ENCODE peak calls at places on chromosomes 4 and X, in seven cellular contexts. R, V, O, N, K, C and Q are unnamed samples.
A peak's percentile ranks its signal among the peaks of the same experiment; 100 is the strongest.

GRCh38 chr4:35063171-35063570 is 1181.1 kb downstream of the ARAP2 start:
- DNase-seq in R (no peak), V (no peak), O (no peak), N (no peak), K (no peak), C (no peak), Q (no peak)

GRCh38 chrX:129523076-129524055 is at the start of gene SMARCA1:
- DNase-seq in R (peak; percentile 63), V (peak; percentile 24), O (no peak), N (peak; percentile 48), K (no peak), C (peak; percentile 28), Q (peak; percentile 71)

GRCh38 chrX:39705299-39705698 is 392.5 kb downstream of the BCOR start:
- DNase-seq in R (peak; percentile 91), V (peak; percentile 50), O (no peak), N (peak; percentile 60), K (no peak), C (peak; percentile 55), Q (no peak)

GRCh38 chrX:46326161-46326560 is 219.1 kb downstream of the ZNF674 start:
- DNase-seq in R (peak; percentile 30), V (no peak), O (no peak), N (no peak), K (no peak), C (no peak), Q (no peak)

GRCh38 chrX:106948641-106949040 is 28.4 kb downstream of the CLDN2 start:
- DNase-seq in R (no peak), V (no peak), O (no peak), N (no peak), K (no peak), C (no peak), Q (no peak)

GRCh38 chr4:127138586-127138985 is 494.2 kb upstream of the INTU start:
- DNase-seq in R (no peak), V (no peak), O (no peak), N (no peak), K (no peak), C (no peak), Q (no peak)

GRCh38 chrX:133258481-133258880 is 40.3 kb upstream of the TFDP3 start:
- DNase-seq in R (peak; percentile 67), V (no peak), O (no peak), N (no peak), K (no peak), C (no peak), Q (no peak)

GRCh38 chr4:180909279-180909678 is 1333.9 kb upstream of the TENM3 start:
- DNase-seq in R (peak; percentile 32), V (no peak), O (no peak), N (no peak), K (no peak), C (no peak), Q (no peak)

GRCh38 chr4:57148831-57149230 is 38.6 kb upstream of the IGFBP7 start:
- DNase-seq in R (peak; percentile 42), V (no peak), O (no peak), N (no peak), K (no peak), C (peak; percentile 59), Q (no peak)

GRCh38 chrX:32139463-32139862 is 1067.6 kb upstream of the FTHL17 start:
- DNase-seq in R (no peak), V (no peak), O (no peak), N (no peak), K (no peak), C (no peak), Q (no peak)

GRCh38 chrX:112832481-112833095 is 8.0 kb downstream of the AMOT start:
- DNase-seq in R (peak; percentile 19), V (peak; percentile 72), O (no peak), N (no peak), K (no peak), C (peak; percentile 30), Q (peak; percentile 59)

GRCh38 chr4:5773271-5773555 is 62.2 kb downstream of the EVC start:
- DNase-seq in R (peak; percentile 81), V (no peak), O (no peak), N (no peak), K (no peak), C (peak; percentile 85), Q (no peak)

GRCh38 chrX:120426599-120426998 is 42.5 kb downstream of the LAMP2 start:
- DNase-seq in R (peak; percentile 9), V (no peak), O (no peak), N (no peak), K (no peak), C (no peak), Q (no peak)

GRCh38 chrX:66018585-66019309 is 21.1 kb downstream of the VSIG4 start:
- DNase-seq in R (no peak), V (no peak), O (no peak), N (no peak), K (no peak), C (no peak), Q (no peak)

GRCh38 chrX:114058988-114059418 is 524.9 kb upstream of the HTR2C start:
- DNase-seq in R (no peak), V (peak; percentile 58), O (no peak), N (no peak), K (no peak), C (no peak), Q (no peak)

GRCh38 chrX:150696836-150697235 is 3.6 kb downstream of the MTMR1 start:
- DNase-seq in R (no peak), V (no peak), O (no peak), N (no peak), K (no peak), C (no peak), Q (no peak)

GRCh38 chr4:20313237-20314030 is 61.7 kb downstream of the SLIT2 start:
- DNase-seq in R (no peak), V (peak; percentile 18), O (no peak), N (no peak), K (peak; percentile 1), C (no peak), Q (peak; percentile 39)

GRCh38 chr4:113760094-113760851 is 1.3 kb downstream of the CAMK2D start:
- DNase-seq in R (peak; percentile 66), V (peak; percentile 55), O (no peak), N (peak; percentile 33), K (no peak), C (peak; percentile 19), Q (peak; percentile 40)

GRCh38 chr4:48812866-48813265 is 18.0 kb upstream of the OCIAD1 start:
- DNase-seq in R (no peak), V (no peak), O (no peak), N (no peak), K (no peak), C (no peak), Q (no peak)

GRCh38 chr4:78291277-78291676 is 234.2 kb downstream of the FRAS1 start:
- DNase-seq in R (no peak), V (no peak), O (no peak), N (no peak), K (no peak), C (no peak), Q (no peak)

GRCh38 chr4:78293348-78293747 is 236.2 kb downstream of the FRAS1 start:
- DNase-seq in R (peak; percentile 76), V (no peak), O (no peak), N (no peak), K (no peak), C (no peak), Q (no peak)

GRCh38 chr4:78292336-78292735 is 235.2 kb downstream of the FRAS1 start:
- DNase-seq in R (no peak), V (no peak), O (no peak), N (no peak), K (no peak), C (no peak), Q (no peak)

GRCh38 chr4:78296261-78296660 is 239.1 kb downstream of the FRAS1 start:
- DNase-seq in R (no peak), V (no peak), O (no peak), N (no peak), K (no peak), C (no peak), Q (no peak)

DNA sequence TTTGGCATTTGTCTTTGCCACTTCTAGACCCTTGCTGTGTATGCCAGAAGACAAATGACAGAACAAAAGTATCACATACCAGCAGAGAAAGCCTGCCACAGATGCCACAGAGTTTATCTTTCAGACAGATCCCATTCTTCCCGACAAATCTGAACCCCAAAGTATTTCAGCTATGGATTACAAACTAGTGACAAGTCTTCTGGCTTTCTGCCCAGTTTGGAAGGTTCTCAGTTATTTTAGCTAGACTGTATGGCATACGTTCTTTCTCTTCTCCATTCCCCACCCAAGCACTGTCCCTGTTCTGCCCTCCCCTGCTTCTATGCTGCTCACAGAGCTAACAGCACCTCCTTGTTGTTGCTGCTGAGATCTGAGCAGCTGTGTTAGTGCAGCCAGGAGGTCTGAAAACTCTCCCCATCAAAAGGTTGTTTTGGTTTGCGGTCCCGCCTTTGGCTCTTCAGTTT is 236.7 kb downstream of the FRAS1 start:
- DNase-seq in R (peak; percentile 90), V (no peak), O (no peak), N (no peak), K (no peak), C (peak; percentile 6), Q (no peak)
- TF ChIP-seq CTCF in R (no peak), V (no peak), O (no peak), N (no peak), K (no peak), C (no peak), Q (no peak)

DNA sequence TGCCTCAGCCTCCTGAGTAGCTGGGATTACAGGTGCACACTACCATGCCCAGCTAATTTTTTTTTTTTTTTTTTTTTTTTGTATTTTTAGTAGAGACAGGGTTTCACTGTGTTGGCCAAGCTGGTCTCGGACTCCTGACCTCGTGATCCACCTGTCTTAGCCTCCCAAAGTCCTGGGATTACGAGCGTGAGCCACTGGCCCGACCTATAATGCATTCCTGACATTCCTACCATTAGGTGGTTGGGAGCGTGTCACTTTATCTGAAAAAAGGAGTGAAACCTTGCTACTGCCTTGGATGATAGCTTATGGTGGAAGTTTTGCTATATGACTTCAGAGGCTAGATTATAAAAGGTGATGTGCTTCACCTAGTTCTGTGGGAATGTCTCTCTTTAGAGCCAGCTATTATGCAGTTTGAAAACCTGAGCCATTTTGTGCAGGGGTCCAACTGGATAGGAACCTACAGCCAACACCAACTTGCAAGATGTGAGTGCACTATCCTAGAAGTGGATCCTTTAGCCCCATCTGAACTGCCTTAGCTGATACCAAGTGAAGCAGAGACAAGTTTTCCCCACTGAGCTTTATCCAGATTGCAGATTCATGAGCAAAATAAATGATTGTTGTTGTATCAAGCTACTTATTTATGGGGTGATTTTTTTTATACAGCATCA is 29.9 kb upstream of the EMCN start:
- DNase-seq in R (no peak), V (no peak), O (no peak), N (no peak), K (no peak), C (no peak), Q (no peak)
- TF ChIP-seq CTCF in R (no peak), V (no peak), O (no peak), N (no peak), K (no peak), C (no peak), Q (no peak)

DNA sequence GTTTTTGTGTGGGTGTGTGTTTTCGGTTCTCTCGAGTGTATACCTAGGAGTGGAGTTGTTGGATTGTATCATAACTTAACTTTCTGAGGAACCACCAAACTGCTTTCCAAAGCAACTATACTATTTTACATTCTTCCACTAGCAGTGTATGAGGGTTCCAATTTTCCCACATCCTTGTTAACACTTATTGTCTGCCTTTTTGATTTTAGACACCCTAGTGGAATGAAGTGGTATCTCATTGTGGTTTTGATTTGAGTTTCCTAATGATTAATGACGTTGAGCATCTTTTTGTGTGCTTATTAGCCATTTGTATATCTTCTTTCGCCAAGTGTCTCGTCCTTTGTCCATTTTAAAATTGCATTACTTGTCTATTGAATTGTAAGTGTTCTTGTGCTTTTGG is 118.6 kb downstream of the REPS2 start:
- DNase-seq in R (no peak), V (no peak), O (no peak), N (no peak), K (no peak), C (no peak), Q (no peak)
- TF ChIP-seq CTCF in R (peak; percentile 25), V (no peak), O (no peak), N (no peak), K (no peak), C (no peak), Q (peak; percentile 55)

GRCh38 chr4:157023941-157024340 is 52.0 kb upstream of the GLRB start:
- DNase-seq in R (no peak), V (no peak), O (no peak), N (no peak), K (no peak), C (no peak), Q (no peak)
- TF ChIP-seq CTCF in R (no peak), V (no peak), O (no peak), N (no peak), K (no peak), C (no peak), Q (no peak)